ENCODE peak calls at places on chromosomes 3 and 15, in eight cellular contexts. One of them, this sample, is unnamed.

GRCh38 chr3:146921693-146922092 is 316.5 kb upstream of the PLSCR5 start:
- DNase-seq in AML-193: no peak
- DNase-seq in ACHN: no peak
- DNase-seq in iPS DF 6.9: no peak
- DNase-seq in fibroblast of pulmonary artery: no peak
- DNase-seq in foreskin keratinocyte: no peak
- DNase-seq in HCT116: no peak
- DNase-seq in NCI-H774: no peak
- DNase-seq in this sample: no peak

GRCh38 chr3:180319461-180319860 is 282.5 kb upstream of the TTC14 start:
- DNase-seq in ACHN: no peak
- DNase-seq in HCT116: no peak
- DNase-seq in AML-193: no peak
- DNase-seq in iPS DF 6.9: no peak
- DNase-seq in foreskin keratinocyte: no peak
- DNase-seq in NCI-H774: no peak
- DNase-seq in fibroblast of pulmonary artery: no peak
- DNase-seq in this sample: no peak

GRCh38 chr15:39976291-39977274 is 42.7 kb downstream of the EIF2AK4 start:
- DNase-seq in AML-193: no peak
- DNase-seq in foreskin keratinocyte: no peak
- DNase-seq in ACHN: peak
- DNase-seq in NCI-H774: peak
- DNase-seq in HCT116: no peak
- DNase-seq in iPS DF 6.9: peak
- DNase-seq in fibroblast of pulmonary artery: peak
- DNase-seq in this sample: peak

GRCh38 chr3:157274644-157275137 is 114.7 kb upstream of the CCNL1 start:
- DNase-seq in HCT116: no peak
- DNase-seq in AML-193: no peak
- DNase-seq in ACHN: no peak
- DNase-seq in fibroblast of pulmonary artery: peak
- DNase-seq in iPS DF 6.9: peak
- DNase-seq in foreskin keratinocyte: peak
- DNase-seq in NCI-H774: no peak
- DNase-seq in this sample: peak

GRCh38 chr15:35669457-35670045 is 123.6 kb upstream of the DPH6 start:
- DNase-seq in AML-193: no peak
- DNase-seq in foreskin keratinocyte: peak
- DNase-seq in fibroblast of pulmonary artery: no peak
- DNase-seq in iPS DF 6.9: no peak
- DNase-seq in NCI-H774: no peak
- DNase-seq in ACHN: no peak
- DNase-seq in HCT116: no peak
- DNase-seq in this sample: no peak

GRCh38 chr3:81033690-81034089 is 727.8 kb downstream of the GBE1 start:
- DNase-seq in NCI-H774: no peak
- DNase-seq in iPS DF 6.9: no peak
- DNase-seq in AML-193: no peak
- DNase-seq in HCT116: no peak
- DNase-seq in foreskin keratinocyte: no peak
- DNase-seq in ACHN: no peak
- DNase-seq in fibroblast of pulmonary artery: no peak
- DNase-seq in this sample: no peak

GRCh38 chr15:82530606-82531379 is 9.5 kb downstream of the RPS17 start:
- DNase-seq in AML-193: no peak
- DNase-seq in iPS DF 6.9: peak
- DNase-seq in NCI-H774: no peak
- DNase-seq in ACHN: peak
- DNase-seq in foreskin keratinocyte: peak
- DNase-seq in fibroblast of pulmonary artery: peak
- DNase-seq in HCT116: peak
- DNase-seq in this sample: peak

GRCh38 chr15:62809106-62809967 is 233.2 kb upstream of the TPM1 start:
- DNase-seq in fibroblast of pulmonary artery: peak
- DNase-seq in ACHN: peak
- DNase-seq in foreskin keratinocyte: peak
- DNase-seq in NCI-H774: no peak
- DNase-seq in iPS DF 6.9: no peak
- DNase-seq in AML-193: no peak
- DNase-seq in HCT116: no peak
- DNase-seq in this sample: no peak

GRCh38 chr3:168047190-168047795 is 48.4 kb downstream of the GOLIM4 start:
- DNase-seq in AML-193: peak
- DNase-seq in HCT116: peak
- DNase-seq in fibroblast of pulmonary artery: peak
- DNase-seq in NCI-H774: peak
- DNase-seq in ACHN: peak
- DNase-seq in foreskin keratinocyte: no peak
- DNase-seq in iPS DF 6.9: peak
- DNase-seq in this sample: peak

GRCh38 chr15:38224486-38224885 is 28.1 kb upstream of the SPRED1 start:
- DNase-seq in ACHN: no peak
- DNase-seq in NCI-H774: no peak
- DNase-seq in HCT116: no peak
- DNase-seq in foreskin keratinocyte: no peak
- DNase-seq in AML-193: no peak
- DNase-seq in fibroblast of pulmonary artery: no peak
- DNase-seq in iPS DF 6.9: no peak
- DNase-seq in this sample: no peak

GRCh38 chr15:81115054-81115939 is 18.8 kb upstream of the CFAP161 start:
- DNase-seq in fibroblast of pulmonary artery: no peak
- DNase-seq in AML-193: peak
- DNase-seq in HCT116: no peak
- DNase-seq in NCI-H774: no peak
- DNase-seq in iPS DF 6.9: no peak
- DNase-seq in ACHN: no peak
- DNase-seq in foreskin keratinocyte: no peak
- DNase-seq in this sample: no peak

GRCh38 chr15:85639752-85640381 is 154.9 kb downstream of the KLHL25 start:
- DNase-seq in NCI-H774: no peak
- DNase-seq in fibroblast of pulmonary artery: peak
- DNase-seq in iPS DF 6.9: no peak
- DNase-seq in ACHN: no peak
- DNase-seq in AML-193: no peak
- DNase-seq in foreskin keratinocyte: no peak
- DNase-seq in HCT116: no peak
- DNase-seq in this sample: no peak

GRCh38 chr3:136249593-136250225 is 431 bp upstream of the PCCB start:
- DNase-seq in fibroblast of pulmonary artery: no peak
- DNase-seq in HCT116: no peak
- DNase-seq in foreskin keratinocyte: no peak
- DNase-seq in NCI-H774: no peak
- DNase-seq in AML-193: peak
- DNase-seq in iPS DF 6.9: no peak
- DNase-seq in ACHN: no peak
- DNase-seq in this sample: no peak

GRCh38 chr15:89016549-89017041 is 71.7 kb upstream of the ABHD2 start:
- DNase-seq in fibroblast of pulmonary artery: peak
- DNase-seq in foreskin keratinocyte: peak
- DNase-seq in ACHN: no peak
- DNase-seq in iPS DF 6.9: no peak
- DNase-seq in NCI-H774: no peak
- DNase-seq in HCT116: peak
- DNase-seq in AML-193: no peak
- DNase-seq in this sample: no peak

GRCh38 chr3:132417695-132418520 is 606 bp downstream of the DNAJC13 start:
- DNase-seq in HCT116: no peak
- DNase-seq in foreskin keratinocyte: peak
- DNase-seq in AML-193: peak
- DNase-seq in fibroblast of pulmonary artery: peak
- DNase-seq in iPS DF 6.9: no peak
- DNase-seq in ACHN: peak
- DNase-seq in NCI-H774: peak
- DNase-seq in this sample: peak

GRCh38 chr15:70853855-70854668 is at the start of gene LARP6:
- DNase-seq in HCT116: no peak
- DNase-seq in foreskin keratinocyte: no peak
- DNase-seq in iPS DF 6.9: no peak
- DNase-seq in fibroblast of pulmonary artery: peak
- DNase-seq in ACHN: peak
- DNase-seq in NCI-H774: peak
- DNase-seq in AML-193: no peak
- DNase-seq in this sample: peak

GRCh38 chr15:47620960-47621681 is 96.2 kb upstream of the SEMA6D start:
- DNase-seq in ACHN: no peak
- DNase-seq in iPS DF 6.9: no peak
- DNase-seq in foreskin keratinocyte: peak
- DNase-seq in AML-193: no peak
- DNase-seq in HCT116: no peak
- DNase-seq in fibroblast of pulmonary artery: no peak
- DNase-seq in NCI-H774: no peak
- DNase-seq in this sample: no peak